ENCODE peak calls at places on chromosomes 11 and 22, in four cellular contexts. One of them, this sample, is unnamed.

GRCh38 chr11:78161937-78162336 is 22.5 kb upstream of the ALG8 start:
- DNase-seq in mesendoderm: no peak
- DNase-seq in H9: no peak
- DNase-seq in IMR-90: peak
- DNase-seq in this sample: no peak

GRCh38 chr11:110362916-110363574 is 66.6 kb upstream of the RDX start:
- DNase-seq in mesendoderm: peak
- DNase-seq in H9: peak
- DNase-seq in IMR-90: no peak
- DNase-seq in this sample: peak

GRCh38 chr22:35894464-35894878 is 134.2 kb downstream of the RBFOX2 start:
- DNase-seq in mesendoderm: peak
- DNase-seq in H9: no peak
- DNase-seq in IMR-90: no peak
- DNase-seq in this sample: no peak

GRCh38 chr22:34502821-34503220 is 563.1 kb upstream of the ISX start:
- DNase-seq in mesendoderm: no peak
- DNase-seq in H9: no peak
- DNase-seq in IMR-90: no peak
- DNase-seq in this sample: no peak

GRCh38 chr22:35629406-35630234 is 12.5 kb upstream of the MB start:
- DNase-seq in mesendoderm: peak
- DNase-seq in H9: peak
- DNase-seq in IMR-90: peak
- DNase-seq in this sample: no peak

GRCh38 chr11:129458278-129458677 is 82.6 kb downstream of the BARX2 start:
- DNase-seq in mesendoderm: no peak
- DNase-seq in H9: no peak
- DNase-seq in IMR-90: no peak
- DNase-seq in this sample: no peak

GRCh38 chr22:48709453-48709852 is 1118.2 kb downstream of the BRD1 start:
- DNase-seq in mesendoderm: no peak
- DNase-seq in H9: no peak
- DNase-seq in IMR-90: no peak
- DNase-seq in this sample: no peak

GRCh38 chr11:82521427-82521826 is 212.2 kb downstream of the FAM181B start:
- DNase-seq in mesendoderm: no peak
- DNase-seq in H9: no peak
- DNase-seq in IMR-90: no peak
- DNase-seq in this sample: no peak

GRCh38 chr22:21102659-21103267 is 57.0 kb downstream of the LRRC74B start:
- DNase-seq in mesendoderm: peak
- DNase-seq in H9: peak
- DNase-seq in IMR-90: peak
- DNase-seq in this sample: peak

GRCh38 chr22:27992294-27993165 is 73.5 kb upstream of the PITPNB start:
- DNase-seq in mesendoderm: no peak
- DNase-seq in H9: peak
- DNase-seq in IMR-90: no peak
- DNase-seq in this sample: no peak

GRCh38 chr11:109508185-109508584 is 86.2 kb downstream of the C11orf87 start:
- DNase-seq in mesendoderm: no peak
- DNase-seq in H9: no peak
- DNase-seq in IMR-90: no peak
- DNase-seq in this sample: no peak

GRCh38 chr11:108887436-108888238 is 222.8 kb downstream of the DDX10 start:
- DNase-seq in mesendoderm: no peak
- DNase-seq in H9: no peak
- DNase-seq in IMR-90: no peak
- DNase-seq in this sample: no peak

GRCh38 chr11:27391336-27392015 is 28.5 kb upstream of the CCDC34 start:
- DNase-seq in mesendoderm: no peak
- DNase-seq in H9: no peak
- DNase-seq in IMR-90: no peak
- DNase-seq in this sample: peak

GRCh38 chr11:111923351-111923788 is 4.7 kb downstream of the C11orf52 start:
- DNase-seq in mesendoderm: peak
- DNase-seq in H9: no peak
- DNase-seq in IMR-90: peak
- DNase-seq in this sample: no peak

GRCh38 chr11:122814401-122814800 is 23.9 kb upstream of the CRTAM start:
- DNase-seq in mesendoderm: no peak
- DNase-seq in H9: no peak
- DNase-seq in IMR-90: no peak
- DNase-seq in this sample: no peak

GRCh38 chr11:2775626-2776350 is 76.0 kb upstream of the KCNQ1OT1 start:
- DNase-seq in mesendoderm: no peak
- DNase-seq in H9: no peak
- DNase-seq in IMR-90: no peak
- DNase-seq in this sample: no peak

GRCh38 chr11:47641585-47642098 is 717 bp downstream of the MTCH2 start:
- DNase-seq in mesendoderm: peak
- DNase-seq in H9: no peak
- DNase-seq in IMR-90: no peak
- DNase-seq in this sample: no peak

GRCh38 chr11:35163707-35164496 is 24.9 kb downstream of the CD44 start:
- DNase-seq in mesendoderm: peak
- DNase-seq in H9: no peak
- DNase-seq in IMR-90: peak
- DNase-seq in this sample: no peak
- H3K27ac ChIP-seq in mesendoderm: no peak
- H3K27ac ChIP-seq in H9: no peak
- H3K27ac ChIP-seq in IMR-90: peak
- H3K27ac ChIP-seq in this sample: no peak

GRCh38 chr11:68214173-68215086 is 1.3 kb upstream of the KMT5B start:
- DNase-seq in mesendoderm: peak
- DNase-seq in H9: peak
- DNase-seq in IMR-90: no peak
- DNase-seq in this sample: no peak

GRCh38 chr11:68212421-68213134 is 518 bp downstream of the KMT5B start:
- DNase-seq in mesendoderm: peak
- DNase-seq in H9: peak
- DNase-seq in IMR-90: peak
- DNase-seq in this sample: peak

GRCh38 chr11:68213555-68214172 is 568 bp upstream of the KMT5B start:
- DNase-seq in mesendoderm: peak
- DNase-seq in H9: peak
- DNase-seq in IMR-90: peak
- DNase-seq in this sample: peak

GRCh38 chr11:68211546-68211945 is 1.6 kb downstream of the KMT5B start:
- DNase-seq in mesendoderm: no peak
- DNase-seq in H9: no peak
- DNase-seq in IMR-90: no peak
- DNase-seq in this sample: no peak

GRCh38 chr11:68213135-68213515 is at the start of gene KMT5B:
- DNase-seq in mesendoderm: no peak
- DNase-seq in H9: no peak
- DNase-seq in IMR-90: peak
- DNase-seq in this sample: peak
- H2BK120ac ChIP-seq in mesendoderm: peak
- H2BK120ac ChIP-seq in H9: no peak
- H2BK120ac ChIP-seq in IMR-90: peak
- H2BK120ac ChIP-seq in this sample: peak

DNA sequence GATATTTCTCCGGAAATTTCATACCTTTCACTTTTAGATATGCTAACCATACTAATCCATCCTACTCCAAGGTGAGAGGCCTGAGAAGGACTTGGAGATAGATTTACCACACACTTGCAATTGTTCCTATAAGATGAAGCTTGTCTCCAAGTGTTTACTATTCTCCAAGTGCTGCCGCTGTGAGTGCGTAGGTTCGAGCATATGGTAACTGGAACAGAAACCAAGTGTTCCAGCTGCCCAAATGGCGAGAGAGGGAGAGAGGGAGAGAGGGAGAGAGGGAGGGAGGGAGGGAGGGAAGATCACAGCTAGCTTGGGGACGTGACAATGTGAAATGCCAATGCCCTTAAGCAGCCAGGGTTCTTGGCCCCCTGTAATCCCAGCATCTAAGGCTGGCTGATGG is 21.5 kb downstream of the ASCC2 start:
- DNase-seq in mesendoderm: no peak
- DNase-seq in H9: no peak
- DNase-seq in IMR-90: no peak
- DNase-seq in this sample: no peak
- H3K27ac ChIP-seq in mesendoderm: no peak
- H3K27ac ChIP-seq in H9: no peak
- H3K27ac ChIP-seq in IMR-90: no peak
- H3K27ac ChIP-seq in this sample: no peak

GRCh38 chr11:44564653-44565007 is 833 bp upstream of the CD82 start:
- DNase-seq in mesendoderm: no peak
- DNase-seq in H9: peak
- DNase-seq in IMR-90: peak
- DNase-seq in this sample: no peak
- H2BK120ac ChIP-seq in mesendoderm: no peak
- H2BK120ac ChIP-seq in H9: no peak
- H2BK120ac ChIP-seq in IMR-90: peak
- H2BK120ac ChIP-seq in this sample: peak